ENCODE peak calls at places on chromosome 5, in ten cellular contexts. A is cardiac muscle cell, Q is breast epithelium, O is uterus, B is pancreas, P is left ventricle myocardium inferior, Z is neural progenitor cell, J is HCT116, X is brain microvascular endothelial cell, Y is OCI-LY7. U is an unnamed sample.

GRCh38 chr5:15993334-15993733 is 186.3 kb downstream of the MARCHF11 start:
- DNase-seq in A (peak), Q (no peak), O (no peak), B (no peak), P (no peak), Z (no peak), J (no peak), X (no peak), Y (no peak), U (no peak)

GRCh38 chr5:95842955-95843544 is 20.5 kb upstream of the GLRX start:
- DNase-seq in A (peak), Q (no peak), O (no peak), B (no peak), P (peak), Z (peak), J (no peak), X (peak), Y (peak), U (peak)

GRCh38 chr5:134600600-134600999 is 32.0 kb downstream of the SAR1B start:
- DNase-seq in A (peak), Q (no peak), O (no peak), B (no peak), P (no peak), Z (no peak), J (no peak), X (peak), Y (no peak), U (no peak)

GRCh38 chr5:177404641-177405134 is 4.2 kb upstream of the PFN3 start:
- DNase-seq in A (no peak), Q (no peak), O (no peak), B (no peak), P (no peak), Z (no peak), J (no peak), X (no peak), Y (no peak), U (no peak)

GRCh38 chr5:34548086-34548403 is 108.1 kb upstream of the RAI14 start:
- DNase-seq in A (no peak), Q (no peak), O (no peak), B (no peak), P (no peak), Z (no peak), J (no peak), X (no peak), Y (no peak), U (no peak)

GRCh38 chr5:66769030-66769733 is 173.0 kb downstream of the MAST4 start:
- DNase-seq in A (no peak), Q (no peak), O (no peak), B (no peak), P (no peak), Z (no peak), J (no peak), X (no peak), Y (no peak), U (no peak)

GRCh38 chr5:59673438-59674058 is 220.0 kb downstream of the PDE4D start:
- DNase-seq in A (peak), Q (no peak), O (no peak), B (no peak), P (no peak), Z (peak), J (peak), X (peak), Y (peak), U (no peak)

GRCh38 chr5:93430673-93431192 is 150.3 kb downstream of the NR2F1-AS1 start:
- DNase-seq in A (no peak), Q (no peak), O (no peak), B (no peak), P (no peak), Z (peak), J (no peak), X (no peak), Y (no peak), U (no peak)

GRCh38 chr5:109470263-109470662 is 60.5 kb upstream of the PJA2 start:
- DNase-seq in A (no peak), Q (no peak), O (no peak), B (no peak), P (no peak), Z (no peak), J (no peak), X (no peak), Y (no peak), U (no peak)

GRCh38 chr5:53109041-53109435 is 519 bp downstream of the MOCS2 start:
- DNase-seq in A (no peak), Q (no peak), O (no peak), B (no peak), P (no peak), Z (peak), J (no peak), X (no peak), Y (peak), U (no peak)
- H3K27ac ChIP-seq in A (no peak), Q (peak), O (peak), B (peak), P (peak), Z (no peak), J (peak), X (peak), Y (no peak), U (peak)

GRCh38 chr5:149559712-149560111 is 8.5 kb upstream of the CSNK1A1 start:
- DNase-seq in A (peak), Q (no peak), O (no peak), B (no peak), P (no peak), Z (no peak), J (no peak), X (no peak), Y (no peak), U (no peak)
- TF ChIP-seq CTCF in A (no peak), Q (no peak), O (no peak), B (no peak), P (no peak), Z (no peak), J (no peak), X (no peak), Y (no peak), U (no peak)

GRCh38 chr5:36300181-36300926 is 1.3 kb downstream of the RANBP3L start:
- DNase-seq in A (no peak), Q (no peak), O (no peak), B (no peak), P (no peak), Z (no peak), J (no peak), X (no peak), Y (no peak), U (no peak)
- H3K27ac ChIP-seq in A (no peak), Q (no peak), O (peak), B (no peak), P (no peak), Z (no peak), J (no peak), X (no peak), Y (no peak), U (peak)

DNA sequence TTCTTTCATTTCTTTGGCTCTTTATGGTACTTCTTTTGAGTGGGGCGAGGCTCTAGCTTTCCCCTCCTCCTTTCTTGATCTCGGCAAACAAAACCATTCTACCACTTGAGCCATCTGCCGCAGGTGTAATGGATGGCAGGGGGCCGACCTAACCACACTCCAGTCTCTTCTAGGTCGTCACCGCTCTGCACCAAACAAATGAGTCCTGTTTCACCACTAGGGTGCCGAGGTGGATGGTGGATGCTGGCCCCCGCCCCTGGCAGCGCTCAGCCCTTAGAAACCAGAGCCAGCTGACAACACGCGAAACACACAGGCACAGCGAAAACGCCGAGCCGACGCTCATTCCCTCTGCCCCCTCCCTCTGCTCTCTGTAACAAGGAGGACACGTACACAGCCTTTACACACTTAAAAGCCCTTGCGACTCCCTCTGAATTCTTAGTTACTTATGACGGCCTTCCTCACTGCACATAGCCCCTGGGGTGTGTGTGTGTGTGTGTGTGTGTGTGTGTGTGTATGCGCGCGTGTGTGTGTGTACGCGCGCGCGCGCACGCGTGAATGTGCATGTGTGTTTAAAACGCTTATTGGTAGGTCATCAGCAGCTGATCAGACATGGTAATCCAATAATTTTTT is 199.4 kb downstream of the MEF2C start:
- DNase-seq in A (no peak), Q (no peak), O (no peak), B (no peak), P (no peak), Z (peak), J (no peak), X (no peak), Y (no peak), U (no peak)
- TF ChIP-seq CTCF in A (no peak), Q (no peak), O (no peak), B (no peak), P (no peak), Z (peak), J (peak), X (peak), Y (peak), U (no peak)

GRCh38 chr5:72242796-72243475 is 77.1 kb downstream of the MRPS27 start:
- DNase-seq in A (no peak), Q (no peak), O (no peak), B (peak), P (no peak), Z (peak), J (no peak), X (no peak), Y (no peak), U (no peak)
- H3K27ac ChIP-seq in A (no peak), Q (no peak), O (no peak), B (no peak), P (no peak), Z (peak), J (no peak), X (no peak), Y (no peak), U (no peak)

GRCh38 chr5:151691706-151692105 is 5.0 kb upstream of the SPARC start:
- DNase-seq in A (no peak), Q (no peak), O (no peak), B (no peak), P (no peak), Z (no peak), J (no peak), X (no peak), Y (no peak), U (no peak)

GRCh38 chr5:151695464-151695863 is 8.7 kb upstream of the SPARC start:
- DNase-seq in A (no peak), Q (no peak), O (peak), B (no peak), P (no peak), Z (no peak), J (no peak), X (no peak), Y (no peak), U (no peak)

GRCh38 chr5:151696470-151697061 is 9.9 kb upstream of the SPARC start:
- DNase-seq in A (peak), Q (no peak), O (peak), B (peak), P (peak), Z (peak), J (no peak), X (peak), Y (no peak), U (peak)

GRCh38 chr5:151692312-151692711 is 5.6 kb upstream of the SPARC start:
- DNase-seq in A (no peak), Q (no peak), O (no peak), B (no peak), P (no peak), Z (no peak), J (no peak), X (no peak), Y (no peak), U (no peak)

DNA sequence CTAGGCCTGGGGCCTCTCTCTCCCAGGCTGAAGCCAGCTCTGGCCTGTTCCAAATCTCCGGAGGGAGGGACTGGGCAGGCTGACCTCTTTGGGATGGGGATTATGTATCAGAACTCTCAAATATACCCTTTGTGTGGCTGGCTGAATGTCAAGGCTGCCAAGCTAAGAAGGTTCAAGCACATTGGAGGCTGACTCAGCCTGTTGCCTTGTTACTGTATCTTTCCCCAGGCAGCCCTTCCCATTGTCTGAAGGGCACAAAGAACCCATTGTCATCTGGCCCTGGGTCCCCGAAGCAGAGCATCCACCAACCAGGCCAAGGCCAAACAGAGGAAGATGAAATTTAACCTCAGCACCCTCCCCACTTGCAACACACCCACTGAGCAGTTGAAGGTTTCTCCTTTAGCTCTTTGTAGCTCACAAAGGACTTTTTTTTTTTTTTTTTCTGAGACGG is 7.3 kb upstream of the SPARC start:
- DNase-seq in A (peak), Q (no peak), O (no peak), B (no peak), P (no peak), Z (no peak), J (no peak), X (no peak), Y (no peak), U (peak)
- TF ChIP-seq CTCF in A (no peak), Q (no peak), O (no peak), B (no peak), P (no peak), Z (no peak), J (no peak), X (no peak), Y (no peak), U (no peak)

DNA sequence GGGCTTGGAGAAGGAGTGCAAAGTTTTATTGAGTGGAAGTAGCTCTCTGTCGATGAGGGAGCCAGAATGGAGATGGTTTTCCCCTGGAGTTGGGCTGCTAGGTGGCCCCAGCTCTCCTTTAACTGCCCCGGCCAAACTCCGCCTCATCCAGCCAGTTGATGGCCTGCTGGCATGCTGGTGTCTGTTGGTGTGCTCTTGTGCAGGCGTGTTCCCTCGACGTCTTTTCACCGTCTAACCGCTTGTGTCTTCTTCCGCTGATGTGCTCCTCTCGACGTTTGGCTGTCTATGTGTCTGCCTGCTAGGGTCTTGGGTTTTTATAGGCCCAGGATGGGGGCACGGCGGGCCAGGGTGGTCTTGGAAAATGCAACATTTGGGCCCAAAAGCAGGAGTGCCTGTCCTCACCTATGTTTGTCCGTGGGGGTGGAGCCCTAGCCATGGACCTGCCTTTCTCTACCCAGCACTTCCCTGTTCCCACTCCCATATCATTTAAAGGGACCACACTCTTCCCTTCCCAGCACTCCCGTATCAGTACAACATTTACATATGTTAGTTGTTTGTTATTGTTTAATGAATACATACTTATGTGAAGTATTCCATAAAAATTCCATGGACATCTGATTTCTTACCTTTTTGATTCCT is 97.9 kb downstream of the CDC42SE2 start:
- DNase-seq in A (no peak), Q (no peak), O (no peak), B (no peak), P (no peak), Z (no peak), J (no peak), X (no peak), Y (no peak), U (no peak)
- H3K27ac ChIP-seq in A (no peak), Q (no peak), O (no peak), B (no peak), P (no peak), Z (no peak), J (no peak), X (no peak), Y (no peak), U (no peak)

GRCh38 chr5:164597293-164597900 is 1092.0 kb downstream of the MAT2B start:
- DNase-seq in A (no peak), Q (no peak), O (no peak), B (no peak), P (no peak), Z (peak), J (no peak), X (no peak), Y (peak), U (no peak)
- TF ChIP-seq CTCF in A (no peak), Q (no peak), O (no peak), B (no peak), P (no peak), Z (peak), J (peak), X (peak), Y (peak), U (no peak)

GRCh38 chr5:91380491-91381133 is 2.5 kb downstream of the ARRDC3 start:
- DNase-seq in A (peak), Q (peak), O (peak), B (peak), P (peak), Z (peak), J (peak), X (peak), Y (peak), U (peak)

GRCh38 chr5:91381774-91382492 is 1.2 kb downstream of the ARRDC3 start:
- DNase-seq in A (peak), Q (peak), O (peak), B (peak), P (peak), Z (peak), J (peak), X (peak), Y (peak), U (peak)

GRCh38 chr5:91382530-91383026 is 539 bp downstream of the ARRDC3 start:
- DNase-seq in A (peak), Q (no peak), O (peak), B (peak), P (no peak), Z (peak), J (no peak), X (peak), Y (peak), U (no peak)

GRCh38 chr5:91379602-91380490 is 3.3 kb downstream of the ARRDC3 start:
- DNase-seq in A (peak), Q (peak), O (peak), B (peak), P (peak), Z (peak), J (peak), X (peak), Y (peak), U (peak)

DNA sequence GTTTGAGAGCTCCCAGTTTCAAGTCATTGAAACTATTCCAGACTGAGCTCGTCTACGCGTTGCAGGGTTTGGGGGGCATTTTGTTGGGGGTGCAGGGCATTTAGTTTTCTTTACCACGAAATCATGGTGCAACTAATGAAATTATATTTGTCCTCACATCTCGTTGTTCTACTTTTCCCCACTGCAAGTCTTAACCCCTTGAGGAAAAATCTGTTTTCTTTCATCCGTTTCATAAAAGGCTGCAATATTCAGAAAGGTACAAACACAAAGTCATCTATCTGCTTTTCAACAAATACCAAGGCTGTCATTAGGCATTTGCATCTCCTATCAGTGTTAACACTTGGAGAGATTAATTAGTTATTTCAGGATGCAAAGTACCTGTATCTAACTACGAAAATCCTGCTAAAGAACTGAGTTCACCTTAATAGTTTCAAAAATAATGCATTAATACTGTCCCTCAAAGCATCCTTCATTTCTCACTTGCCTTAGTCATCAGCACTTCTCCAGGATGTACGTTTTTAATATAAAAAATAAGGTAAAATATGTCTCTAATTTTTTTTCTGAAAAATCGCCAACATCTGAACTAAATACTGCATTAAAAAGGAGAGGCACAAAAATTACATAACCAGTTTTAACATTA is 1.9 kb downstream of the ARRDC3 start:
- DNase-seq in A (no peak), Q (no peak), O (no peak), B (no peak), P (no peak), Z (no peak), J (no peak), X (no peak), Y (no peak), U (no peak)
- H3K27ac ChIP-seq in A (peak), Q (peak), O (peak), B (peak), P (peak), Z (peak), J (peak), X (peak), Y (peak), U (peak)

U was measured in adrenal gland.